ENCODE peak calls at places on chromosomes 5 and 9, in four cellular contexts. One of them, this sample, is unnamed.

GRCh38 chr5:54825005-54825404 is 160.4 kb downstream of the ESM1 start:
- DNase-seq in mucosa of gallbladder: no peak
- DNase-seq in cardiac muscle cell: peak; percentile 20
- DNase-seq in iris pigment epithelial cell: peak; percentile 81
- DNase-seq in this sample: no peak

GRCh38 chr5:74550927-74551326 is 89.6 kb downstream of the ENC1 start:
- DNase-seq in mucosa of gallbladder: no peak
- DNase-seq in cardiac muscle cell: no peak
- DNase-seq in iris pigment epithelial cell: no peak
- DNase-seq in this sample: no peak

GRCh38 chr5:178287091-178287790 is 54.6 kb upstream of the PHYKPL start:
- DNase-seq in mucosa of gallbladder: no peak
- DNase-seq in cardiac muscle cell: no peak
- DNase-seq in iris pigment epithelial cell: no peak
- DNase-seq in this sample: no peak

GRCh38 chr5:139575751-139576150 is 14.6 kb downstream of the UBE2D2 start:
- DNase-seq in mucosa of gallbladder: no peak
- DNase-seq in cardiac muscle cell: no peak
- DNase-seq in iris pigment epithelial cell: no peak
- DNase-seq in this sample: no peak

GRCh38 chr9:88106492-88106891 is 31.8 kb downstream of the SPATA31C2 start:
- DNase-seq in mucosa of gallbladder: peak; percentile 23
- DNase-seq in cardiac muscle cell: peak; percentile 58
- DNase-seq in iris pigment epithelial cell: peak; percentile 40
- DNase-seq in this sample: no peak

GRCh38 chr9:72427801-72428200 is 62.8 kb upstream of the ZFAND5 start:
- DNase-seq in mucosa of gallbladder: no peak
- DNase-seq in cardiac muscle cell: no peak
- DNase-seq in iris pigment epithelial cell: no peak
- DNase-seq in this sample: no peak

GRCh38 chr5:40551706-40552557 is 127.8 kb upstream of the PTGER4 start:
- DNase-seq in mucosa of gallbladder: peak; percentile 11
- DNase-seq in cardiac muscle cell: peak; percentile 93
- DNase-seq in iris pigment epithelial cell: peak; percentile 99
- DNase-seq in this sample: no peak

GRCh38 chr9:97990259-97990658 is 7.1 kb downstream of the ANP32B start:
- DNase-seq in mucosa of gallbladder: no peak
- DNase-seq in cardiac muscle cell: peak; percentile 67
- DNase-seq in iris pigment epithelial cell: peak; percentile 80
- DNase-seq in this sample: no peak

GRCh38 chr5:154486427-154486866 is 8.4 kb upstream of the HAND1 start:
- DNase-seq in mucosa of gallbladder: no peak
- DNase-seq in cardiac muscle cell: no peak
- DNase-seq in iris pigment epithelial cell: no peak
- DNase-seq in this sample: peak; percentile 61

GRCh38 chr5:38672059-38672791 is 115.8 kb upstream of the LIFR start:
- DNase-seq in mucosa of gallbladder: peak; percentile 13
- DNase-seq in cardiac muscle cell: peak; percentile 94
- DNase-seq in iris pigment epithelial cell: peak; percentile 84
- DNase-seq in this sample: no peak

GRCh38 chr9:15936316-15936869 is 383.6 kb downstream of the CCDC171 start:
- DNase-seq in mucosa of gallbladder: no peak
- DNase-seq in cardiac muscle cell: peak; percentile 59
- DNase-seq in iris pigment epithelial cell: peak; percentile 41
- DNase-seq in this sample: peak; percentile 92

GRCh38 chr5:114898602-114899001 is 271.1 kb downstream of the TRIM36 start:
- DNase-seq in mucosa of gallbladder: no peak
- DNase-seq in cardiac muscle cell: no peak
- DNase-seq in iris pigment epithelial cell: no peak
- DNase-seq in this sample: no peak

GRCh38 chr5:17252543-17252942 is 35.1 kb downstream of the BASP1 start:
- DNase-seq in mucosa of gallbladder: no peak
- DNase-seq in cardiac muscle cell: no peak
- DNase-seq in iris pigment epithelial cell: peak; percentile 58
- DNase-seq in this sample: peak; percentile 6

GRCh38 chr9:137384116-137384756 is 38.7 kb downstream of the EXD3 start:
- DNase-seq in mucosa of gallbladder: no peak
- DNase-seq in cardiac muscle cell: peak; percentile 41
- DNase-seq in iris pigment epithelial cell: no peak
- DNase-seq in this sample: no peak

GRCh38 chr5:40675396-40676133 is 4.2 kb upstream of the PTGER4 start:
- DNase-seq in mucosa of gallbladder: no peak
- DNase-seq in cardiac muscle cell: no peak
- DNase-seq in iris pigment epithelial cell: no peak
- DNase-seq in this sample: no peak

GRCh38 chr9:2231831-2232230 is 216.7 kb downstream of the SMARCA2 start:
- DNase-seq in mucosa of gallbladder: no peak
- DNase-seq in cardiac muscle cell: peak; percentile 83
- DNase-seq in iris pigment epithelial cell: peak; percentile 65
- DNase-seq in this sample: no peak

GRCh38 chr9:22395585-22396205 is 50.9 kb upstream of the DMRTA1 start:
- DNase-seq in mucosa of gallbladder: no peak
- DNase-seq in cardiac muscle cell: no peak
- DNase-seq in iris pigment epithelial cell: peak; percentile 87
- DNase-seq in this sample: no peak

This sample was measured in DMS79 treated with DMSO at 0.1 percent for 48 hours.